ENCODE peak calls at places on chromosomes 11 and 22, in eight cellular contexts. H, U, X, Y, Q, F, O and J are unnamed samples.

GRCh38 chr11:108069947-108070346 is 51.4 kb upstream of the ACAT1 start:
- DNase-seq in Y (peak), X (no peak), U (no peak), F (no peak), O (no peak), Q (no peak), H (no peak), J (no peak)

GRCh38 chr22:25380141-25380747 is 160.8 kb downstream of the CRYBB2 start:
- DNase-seq in F (no peak), O (no peak), Q (no peak), X (no peak), Y (no peak), U (no peak), H (no peak), J (no peak)

GRCh38 chr22:31075961-31076360 is 5.2 kb upstream of the SMTN start:
- DNase-seq in Y (peak), Q (no peak), X (no peak), H (peak), O (peak), F (no peak), U (no peak), J (no peak)

GRCh38 chr11:119676461-119677020 is 52.5 kb downstream of the NECTIN1 start:
- DNase-seq in Q (peak), H (no peak), U (no peak), Y (peak), O (no peak), F (no peak), X (no peak), J (no peak)

GRCh38 chr22:43922123-43922522 is 1.5 kb upstream of the PNPLA3 start:
- DNase-seq in Q (peak), Y (no peak), F (no peak), U (peak), X (no peak), O (no peak), H (peak), J (no peak)

GRCh38 chr11:12235549-12235944 is 125.2 kb downstream of the MICAL2 start:
- DNase-seq in Q (no peak), X (no peak), U (no peak), H (no peak), F (no peak), Y (peak), O (no peak), J (no peak)

GRCh38 chr11:29255401-29255800 is 761.4 kb downstream of the KCNA4 start:
- DNase-seq in F (no peak), Q (no peak), X (no peak), Y (no peak), U (no peak), H (no peak), O (no peak), J (no peak)

GRCh38 chr11:65586676-65587075 is 8.9 kb downstream of the KCNK7 start:
- DNase-seq in O (no peak), U (no peak), H (peak), Q (no peak), X (no peak), Y (no peak), F (no peak), J (no peak)

GRCh38 chr22:45709004-45709739 is 37.5 kb downstream of the ATXN10 start:
- DNase-seq in H (peak), X (no peak), O (no peak), Q (peak), Y (peak), U (no peak), F (no peak), J (no peak)

GRCh38 chr11:44256673-44257291 is 53.2 kb downstream of the ALX4 start:
- DNase-seq in H (no peak), X (no peak), O (peak), F (no peak), U (no peak), Y (no peak), Q (no peak), J (no peak)
- TF ChIP-seq CTCF in H (no peak), X (no peak), O (no peak), F (no peak), U (no peak), Y (no peak), Q (no peak), J (no peak)

GRCh38 chr22:33710326-33710725 is 209.9 kb downstream of the LARGE1 start:
- DNase-seq in X (no peak), Q (no peak), O (no peak), H (no peak), Y (no peak), U (no peak), F (no peak), J (no peak)

GRCh38 chr22:33707581-33707980 is 212.7 kb downstream of the LARGE1 start:
- DNase-seq in O (no peak), F (no peak), Q (no peak), H (no peak), X (no peak), Y (no peak), U (no peak), J (no peak)

GRCh38 chr22:33706100-33706499 is 214.2 kb downstream of the LARGE1 start:
- DNase-seq in Q (no peak), X (no peak), F (no peak), U (no peak), H (no peak), O (no peak), Y (no peak), J (no peak)
- TF ChIP-seq CTCF in Q (no peak), X (no peak), F (no peak), U (no peak), H (no peak), O (peak), Y (no peak), J (no peak)

GRCh38 chr11:120839201-120839600 is 184.7 kb upstream of the TBCEL start:
- DNase-seq in O (no peak), Y (no peak), F (no peak), X (no peak), Q (no peak), U (no peak), H (peak), J (no peak)

GRCh38 chr11:120834686-120835225 is 189.1 kb upstream of the TBCEL start:
- DNase-seq in O (no peak), X (no peak), U (no peak), Y (no peak), H (no peak), Q (no peak), F (no peak), J (no peak)

GRCh38 chr11:120832609-120833221 is 191.2 kb upstream of the TBCEL start:
- DNase-seq in O (no peak), X (no peak), F (no peak), U (no peak), Q (no peak), Y (no peak), H (peak), J (no peak)

GRCh38 chr11:120839846-120840402 is 184.0 kb upstream of the TBCEL start:
- DNase-seq in F (no peak), H (no peak), Y (no peak), Q (no peak), O (no peak), X (no peak), U (no peak), J (no peak)

GRCh38 chr11:120835601-120836228 is 188.2 kb upstream of the TBCEL start:
- DNase-seq in O (no peak), H (no peak), Q (no peak), F (no peak), X (no peak), Y (peak), U (no peak), J (no peak)
- TF ChIP-seq CTCF in O (no peak), H (no peak), Q (no peak), F (no peak), X (no peak), Y (no peak), U (no peak), J (no peak)

GRCh38 chr11:102306048-102306575 is 11.2 kb upstream of the BIRC3 start:
- DNase-seq in Y (no peak), Q (peak), X (peak), O (no peak), F (no peak), H (no peak), U (peak), J (no peak)
- TF ChIP-seq CTCF in Y (no peak), Q (peak), X (no peak), O (no peak), F (no peak), H (no peak), U (peak), J (no peak)

GRCh38 chr11:81420668-81421550 is 1312.8 kb downstream of the FAM181B start:
- DNase-seq in H (peak), X (no peak), Q (no peak), U (no peak), O (no peak), F (no peak), Y (no peak), J (no peak)
- TF ChIP-seq CTCF in H (no peak), X (no peak), Q (no peak), U (no peak), O (peak), F (peak), Y (no peak), J (peak)

GRCh38 chr22:41907436-41908401 is 7.2 kb downstream of the SHISA8 start:
- DNase-seq in Q (no peak), Y (peak), O (no peak), X (no peak), H (peak), F (no peak), U (no peak), J (no peak)
- TF ChIP-seq CTCF in Q (no peak), Y (no peak), O (no peak), X (no peak), H (no peak), F (no peak), U (no peak), J (no peak)

GRCh38 chr11:96006016-96006415 is 82.1 kb upstream of the MTMR2 start:
- DNase-seq in Q (no peak), U (no peak), H (no peak), Y (no peak), X (no peak), F (no peak), O (no peak), J (no peak)
- TF ChIP-seq CTCF in Q (no peak), U (no peak), H (no peak), Y (no peak), X (no peak), F (no peak), O (no peak), J (no peak)

DNA sequence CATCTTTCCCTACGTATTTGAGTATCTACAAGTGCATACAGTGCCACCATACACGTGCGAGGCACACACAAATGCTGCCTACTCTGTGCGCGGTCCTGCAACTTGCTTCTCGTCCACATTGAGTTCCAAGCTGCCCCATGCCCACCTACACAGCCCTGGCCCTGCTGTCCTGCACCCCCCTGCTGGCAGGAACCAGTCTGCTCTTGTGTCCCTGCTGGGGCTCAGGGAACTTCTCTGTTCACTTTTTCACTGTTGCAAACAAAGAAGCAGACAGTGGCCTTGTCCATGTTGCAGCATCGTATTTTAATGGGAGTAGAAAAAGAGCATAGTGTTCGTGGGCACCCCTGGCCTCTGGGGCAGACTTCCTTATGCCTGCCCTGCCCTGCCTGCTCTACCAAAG is 14.0 kb downstream of the CPT1A start:
- DNase-seq in O (no peak), F (no peak), Q (no peak), U (no peak), H (no peak), X (no peak), Y (no peak), J (no peak)
- TF ChIP-seq CTCF in O (no peak), F (no peak), Q (no peak), U (no peak), H (no peak), X (no peak), Y (no peak), J (no peak)